ENCODE peak calls at places on chromosome 4, in eight cellular contexts. Z is Karpas-422, A is GM23338, I is hepatocyte, S is mammary epithelial cell, E is PC-3, C is OCI-LY7, O is mesenchymal stem cell. F is an unnamed sample.

GRCh38 chr4:84260495-84260894 is 238.6 kb downstream of the NKX6-1 start:
- DNase-seq in C (no peak), O (no peak), S (no peak), E (no peak), A (no peak), Z (no peak), I (no peak), F (no peak)

GRCh38 chr4:73896416-73896815 is 27.2 kb downstream of the CXCL1 start:
- DNase-seq in Z (no peak), A (no peak), I (no peak), C (no peak), S (no peak), E (no peak), O (no peak), F (no peak)

GRCh38 chr4:148355442-148356123 is 86.6 kb downstream of the NR3C2 start:
- DNase-seq in C (no peak), A (no peak), I (no peak), E (no peak), Z (no peak), S (no peak), O (no peak), F (no peak)

GRCh38 chr4:48931459-48931858 is 24.9 kb upstream of the OCIAD2 start:
- DNase-seq in O (no peak), S (no peak), I (no peak), E (no peak), A (no peak), C (no peak), Z (peak), F (no peak)

GRCh38 chr4:138804705-138805104 is 210.9 kb upstream of the NOCT start:
- DNase-seq in I (peak), C (no peak), A (no peak), O (no peak), S (no peak), E (no peak), Z (no peak), F (no peak)

GRCh38 chr4:11111876-11112275 is 316.8 kb downstream of the HS3ST1 start:
- DNase-seq in O (no peak), E (no peak), A (no peak), C (no peak), Z (no peak), I (no peak), S (no peak), F (no peak)

GRCh38 chr4:185219551-185220344 is 10.3 kb downstream of the SNX25 start:
- DNase-seq in Z (peak), E (no peak), I (peak), C (peak), O (peak), A (no peak), S (no peak), F (no peak)

GRCh38 chr4:115260195-115260594 is 146.8 kb upstream of the NDST4 start:
- DNase-seq in C (no peak), I (no peak), S (no peak), E (no peak), Z (no peak), O (no peak), A (no peak), F (no peak)

GRCh38 chr4:3293410-3294391 is 880 bp downstream of the RGS12 start:
- DNase-seq in Z (no peak), O (peak), A (no peak), E (no peak), C (peak), I (no peak), S (no peak), F (peak)

GRCh38 chr4:24557036-24558022 is 27.0 kb downstream of the DHX15 start:
- DNase-seq in C (no peak), I (peak), E (peak), O (peak), Z (no peak), S (no peak), A (no peak), F (no peak)

GRCh38 chr4:184433258-184433892 is 41.0 kb downstream of the IRF2 start:
- DNase-seq in I (no peak), A (no peak), C (no peak), O (no peak), Z (no peak), S (no peak), E (no peak), F (no peak)

GRCh38 chr4:186838295-186838694 is 114.6 kb upstream of the FAT1 start:
- DNase-seq in I (no peak), O (no peak), Z (no peak), S (no peak), A (no peak), C (no peak), E (no peak), F (no peak)

GRCh38 chr4:129453524-129453923 is 357.6 kb downstream of the C4orf33 start:
- DNase-seq in A (no peak), S (no peak), O (no peak), C (no peak), I (no peak), E (no peak), Z (no peak), F (no peak)

GRCh38 chr4:1368421-1369090 is 21.5 kb downstream of the UVSSA start:
- DNase-seq in A (peak), Z (no peak), C (no peak), E (no peak), S (no peak), I (no peak), O (no peak), F (peak)

GRCh38 chr4:153428816-153429592 is 37.2 kb upstream of the TMEM131L start:
- DNase-seq in E (no peak), O (no peak), S (no peak), I (no peak), Z (no peak), A (no peak), C (peak), F (no peak)

GRCh38 chr4:26197018-26197779 is 123.6 kb upstream of the RBPJ start:
- DNase-seq in E (peak), S (peak), O (peak), C (peak), A (no peak), Z (no peak), I (no peak), F (no peak)

GRCh38 chr4:128571747-128572146 is 237.8 kb upstream of the JADE1 start:
- DNase-seq in A (no peak), I (peak), O (peak), S (peak), E (peak), C (no peak), Z (no peak), F (no peak)

GRCh38 chr4:123856689-123857545 is 460.3 kb downstream of the SPRY1 start:
- DNase-seq in A (peak), S (no peak), Z (no peak), I (peak), C (no peak), E (peak), O (peak), F (peak)

GRCh38 chr4:10171055-10171454 is 54.5 kb upstream of the WDR1 start:
- DNase-seq in E (no peak), I (no peak), Z (no peak), A (no peak), O (no peak), S (peak), C (no peak), F (no peak)

GRCh38 chr4:139223682-139224317 is 46.8 kb upstream of the ELF2 start:
- DNase-seq in E (peak), I (peak), S (peak), C (no peak), O (no peak), Z (no peak), A (no peak), F (no peak)

GRCh38 chr4:112199041-112199440 is 32.5 kb upstream of the AP1AR start:
- DNase-seq in A (no peak), O (no peak), S (no peak), C (no peak), E (peak), I (no peak), Z (no peak), F (no peak)

GRCh38 chr4:115325836-115326235 is 212.4 kb upstream of the NDST4 start:
- DNase-seq in S (no peak), A (peak), C (no peak), E (no peak), Z (no peak), I (no peak), O (no peak), F (no peak)

GRCh38 chr4:23959401-23960148 is 69.7 kb upstream of the PPARGC1A start:
- DNase-seq in A (no peak), E (no peak), O (no peak), S (no peak), Z (no peak), C (no peak), I (no peak), F (no peak)

GRCh38 chr4:87527446-87528240 is 1.5 kb downstream of the SPARCL1 start:
- DNase-seq in I (no peak), E (no peak), C (no peak), O (no peak), S (no peak), Z (no peak), A (no peak), F (no peak)

GRCh38 chr4:87524456-87524855 is 4.7 kb downstream of the SPARCL1 start:
- DNase-seq in C (no peak), I (no peak), S (no peak), O (no peak), E (no peak), Z (no peak), A (no peak), F (no peak)

GRCh38 chr4:87521757-87522374 is 7.3 kb downstream of the SPARCL1 start:
- DNase-seq in A (no peak), O (peak), Z (peak), I (peak), C (no peak), E (peak), S (peak), F (no peak)

GRCh38 chr4:87525636-87526035 is 3.5 kb downstream of the SPARCL1 start:
- DNase-seq in A (no peak), O (peak), E (no peak), C (no peak), I (peak), Z (no peak), S (peak), F (no peak)

DNA sequence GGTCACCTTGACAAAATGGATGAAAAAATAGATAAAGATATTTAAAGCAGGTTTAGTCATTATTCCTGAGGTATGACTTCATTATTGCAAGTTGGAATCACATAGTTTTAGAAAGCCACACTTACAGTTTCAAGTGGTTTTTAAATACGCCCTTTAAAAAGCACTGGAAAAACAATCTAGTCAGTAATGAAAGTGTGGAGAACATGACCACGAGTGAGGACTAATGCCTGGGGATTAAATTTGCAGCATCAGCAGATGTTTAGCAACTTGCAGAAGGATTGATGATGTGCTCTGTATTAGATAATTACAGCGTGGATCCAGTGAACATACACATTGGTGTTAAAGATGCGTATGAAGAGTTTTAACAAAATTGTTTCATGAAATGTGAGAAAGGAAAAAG is 5.9 kb downstream of the SPARCL1 start:
- DNase-seq in Z (no peak), I (no peak), C (no peak), O (no peak), E (no peak), S (no peak), A (no peak), F (no peak)
- H2AFZ ChIP-seq in Z (no peak), I (no peak), C (no peak), O (no peak), E (no peak), S (no peak), A (no peak), F (no peak)

GRCh38 chr4:151690164-151690856 is 70.5 kb downstream of the GATB start:
- DNase-seq in O (peak), E (peak), I (peak), Z (peak), A (no peak), C (no peak), S (no peak), F (no peak)
- H2AFZ ChIP-seq in O (no peak), E (peak), I (no peak), Z (no peak), A (no peak), C (no peak), S (no peak), F (no peak)

GRCh38 chr4:145626623-145626982 is 7.4 kb downstream of the MMAA start:
- DNase-seq in I (no peak), S (no peak), E (no peak), Z (no peak), C (no peak), O (no peak), A (no peak), F (no peak)
- H2AFZ ChIP-seq in I (no peak), S (no peak), E (no peak), Z (no peak), C (no peak), O (no peak), A (no peak), F (no peak)

DNA sequence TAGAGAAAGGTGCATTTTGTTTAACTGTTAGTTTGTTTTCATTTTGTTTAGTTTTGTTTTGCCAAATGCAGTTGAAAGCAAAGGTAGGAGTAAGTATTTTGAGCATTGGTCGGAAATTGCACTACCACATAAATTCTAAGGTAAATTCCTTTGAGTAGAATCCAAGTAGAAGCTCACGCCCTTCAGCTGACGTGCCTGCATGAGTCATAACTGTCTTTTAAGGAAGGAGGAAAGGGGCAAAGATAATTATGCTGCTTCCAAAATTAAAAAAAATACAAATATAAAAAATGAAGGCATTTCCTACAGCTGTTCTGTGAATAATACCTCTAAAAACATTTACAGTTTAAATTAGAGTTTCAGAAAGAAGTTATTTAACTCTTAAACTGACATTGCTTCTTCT is 110.2 kb upstream of the MYOZ2 start:
- DNase-seq in O (peak), S (peak), A (no peak), E (peak), C (no peak), Z (no peak), I (peak), F (no peak)
- H2AFZ ChIP-seq in O (no peak), S (peak), A (no peak), E (peak), C (no peak), Z (no peak), I (no peak), F (no peak)